ENCODE peak calls at places on chromosomes 6 and 20, in ten cellular contexts. One of them, this sample, is unnamed.

GRCh38 chr6:143810745-143811144 is 32.4 kb upstream of the LTV1 start:
- DNase-seq in right lobe of liver: no peak
- DNase-seq in esophagus muscularis mucosa: no peak
- DNase-seq in CD8-positive, alpha-beta T cell: no peak
- DNase-seq in mucosa of descending colon: no peak
- DNase-seq in lung: no peak
- DNase-seq in GM23338: no peak
- DNase-seq in skeletal muscle cell: no peak
- DNase-seq in A673: no peak
- DNase-seq in left ventricle myocardium inferior: no peak
- DNase-seq in this sample: no peak

GRCh38 chr6:68443704-68444103 is 191.4 kb upstream of the ADGRB3 start:
- DNase-seq in right lobe of liver: no peak
- DNase-seq in esophagus muscularis mucosa: no peak
- DNase-seq in CD8-positive, alpha-beta T cell: no peak
- DNase-seq in mucosa of descending colon: no peak
- DNase-seq in lung: no peak
- DNase-seq in GM23338: peak; percentile 11
- DNase-seq in skeletal muscle cell: no peak
- DNase-seq in A673: no peak
- DNase-seq in left ventricle myocardium inferior: no peak
- DNase-seq in this sample: no peak

GRCh38 chr6:15535495-15536200 is 127.2 kb downstream of the DTNBP1 start:
- DNase-seq in right lobe of liver: no peak
- DNase-seq in esophagus muscularis mucosa: peak; percentile 14
- DNase-seq in CD8-positive, alpha-beta T cell: no peak
- DNase-seq in mucosa of descending colon: no peak
- DNase-seq in lung: peak; percentile 9
- DNase-seq in GM23338: no peak
- DNase-seq in skeletal muscle cell: no peak
- DNase-seq in A673: no peak
- DNase-seq in left ventricle myocardium inferior: no peak
- DNase-seq in this sample: no peak

GRCh38 chr6:163415620-163416379 is 1.3 kb downstream of the QKI start:
- DNase-seq in right lobe of liver: peak; percentile 68
- DNase-seq in esophagus muscularis mucosa: no peak
- DNase-seq in CD8-positive, alpha-beta T cell: peak; percentile 17
- DNase-seq in mucosa of descending colon: peak; percentile 29
- DNase-seq in lung: peak; percentile 51
- DNase-seq in GM23338: peak; percentile 66
- DNase-seq in skeletal muscle cell: no peak
- DNase-seq in A673: peak; percentile 66
- DNase-seq in left ventricle myocardium inferior: peak; percentile 58
- DNase-seq in this sample: no peak

GRCh38 chr6:91276315-91276714 is 689.4 kb upstream of the MAP3K7 start:
- DNase-seq in right lobe of liver: no peak
- DNase-seq in esophagus muscularis mucosa: no peak
- DNase-seq in CD8-positive, alpha-beta T cell: no peak
- DNase-seq in mucosa of descending colon: no peak
- DNase-seq in lung: no peak
- DNase-seq in GM23338: peak; percentile 82
- DNase-seq in skeletal muscle cell: no peak
- DNase-seq in A673: peak; percentile 71
- DNase-seq in left ventricle myocardium inferior: no peak
- DNase-seq in this sample: no peak

GRCh38 chr20:37927410-37928048 is 24.6 kb downstream of the VSTM2L start:
- DNase-seq in right lobe of liver: no peak
- DNase-seq in esophagus muscularis mucosa: no peak
- DNase-seq in CD8-positive, alpha-beta T cell: no peak
- DNase-seq in mucosa of descending colon: no peak
- DNase-seq in lung: no peak
- DNase-seq in GM23338: no peak
- DNase-seq in skeletal muscle cell: no peak
- DNase-seq in A673: no peak
- DNase-seq in left ventricle myocardium inferior: no peak
- DNase-seq in this sample: no peak

GRCh38 chr20:20680991-20681508 is 31.4 kb downstream of the RALGAPA2 start:
- DNase-seq in right lobe of liver: no peak
- DNase-seq in esophagus muscularis mucosa: no peak
- DNase-seq in CD8-positive, alpha-beta T cell: no peak
- DNase-seq in mucosa of descending colon: no peak
- DNase-seq in lung: peak; percentile 33
- DNase-seq in GM23338: no peak
- DNase-seq in skeletal muscle cell: no peak
- DNase-seq in A673: no peak
- DNase-seq in left ventricle myocardium inferior: no peak
- DNase-seq in this sample: no peak

GRCh38 chr6:161101517-161101916 is 109.9 kb downstream of the MAP3K4 start:
- DNase-seq in right lobe of liver: no peak
- DNase-seq in esophagus muscularis mucosa: no peak
- DNase-seq in CD8-positive, alpha-beta T cell: no peak
- DNase-seq in mucosa of descending colon: no peak
- DNase-seq in lung: no peak
- DNase-seq in GM23338: peak; percentile 31
- DNase-seq in skeletal muscle cell: no peak
- DNase-seq in A673: peak; percentile 24
- DNase-seq in left ventricle myocardium inferior: no peak
- DNase-seq in this sample: no peak

GRCh38 chr20:51697119-51697826 is 70.9 kb downstream of the ATP9A start:
- DNase-seq in right lobe of liver: no peak
- DNase-seq in esophagus muscularis mucosa: no peak
- DNase-seq in CD8-positive, alpha-beta T cell: no peak
- DNase-seq in mucosa of descending colon: no peak
- DNase-seq in lung: no peak
- DNase-seq in GM23338: no peak
- DNase-seq in skeletal muscle cell: no peak
- DNase-seq in A673: no peak
- DNase-seq in left ventricle myocardium inferior: no peak
- DNase-seq in this sample: no peak

GRCh38 chr20:51692806-51693400 is 75.3 kb downstream of the ATP9A start:
- DNase-seq in right lobe of liver: no peak
- DNase-seq in esophagus muscularis mucosa: no peak
- DNase-seq in CD8-positive, alpha-beta T cell: no peak
- DNase-seq in mucosa of descending colon: no peak
- DNase-seq in lung: no peak
- DNase-seq in GM23338: no peak
- DNase-seq in skeletal muscle cell: no peak
- DNase-seq in A673: no peak
- DNase-seq in left ventricle myocardium inferior: no peak
- DNase-seq in this sample: no peak

GRCh38 chr20:51698252-51698651 is 69.9 kb downstream of the ATP9A start:
- DNase-seq in right lobe of liver: no peak
- DNase-seq in esophagus muscularis mucosa: no peak
- DNase-seq in CD8-positive, alpha-beta T cell: no peak
- DNase-seq in mucosa of descending colon: no peak
- DNase-seq in lung: no peak
- DNase-seq in GM23338: no peak
- DNase-seq in skeletal muscle cell: no peak
- DNase-seq in A673: no peak
- DNase-seq in left ventricle myocardium inferior: no peak
- DNase-seq in this sample: no peak

GRCh38 chr20:51695574-51696303 is 72.5 kb downstream of the ATP9A start:
- DNase-seq in right lobe of liver: no peak
- DNase-seq in esophagus muscularis mucosa: no peak
- DNase-seq in CD8-positive, alpha-beta T cell: no peak
- DNase-seq in mucosa of descending colon: peak; percentile 36
- DNase-seq in lung: no peak
- DNase-seq in GM23338: no peak
- DNase-seq in skeletal muscle cell: peak; percentile 50
- DNase-seq in A673: peak; percentile 70
- DNase-seq in left ventricle myocardium inferior: no peak
- DNase-seq in this sample: peak; percentile 59

GRCh38 chr20:51696304-51697118 is 71.7 kb downstream of the ATP9A start:
- DNase-seq in right lobe of liver: no peak
- DNase-seq in esophagus muscularis mucosa: no peak
- DNase-seq in CD8-positive, alpha-beta T cell: no peak
- DNase-seq in mucosa of descending colon: no peak
- DNase-seq in lung: no peak
- DNase-seq in GM23338: no peak
- DNase-seq in skeletal muscle cell: no peak
- DNase-seq in A673: peak; percentile 89
- DNase-seq in left ventricle myocardium inferior: no peak
- DNase-seq in this sample: no peak
- H3K4me3 ChIP-seq in right lobe of liver: no peak overlapping the region
- H3K4me3 ChIP-seq in esophagus muscularis mucosa: no peak overlapping the region
- H3K4me3 ChIP-seq in CD8-positive, alpha-beta T cell: no peak overlapping the region
- H3K4me3 ChIP-seq in mucosa of descending colon: no peak overlapping the region
- H3K4me3 ChIP-seq in lung: no peak overlapping the region
- H3K4me3 ChIP-seq in GM23338: no peak overlapping the region
- H3K4me3 ChIP-seq in skeletal muscle cell: peak overlapping the region; percentile 20
- H3K4me3 ChIP-seq in A673: peak overlapping the region; percentile 40
- H3K4me3 ChIP-seq in left ventricle myocardium inferior: no peak overlapping the region
- H3K4me3 ChIP-seq in this sample: no peak overlapping the region

GRCh38 chr6:89351632-89352328 is 742 bp downstream of the UBE2J1 start:
- DNase-seq in right lobe of liver: no peak
- DNase-seq in esophagus muscularis mucosa: no peak
- DNase-seq in CD8-positive, alpha-beta T cell: no peak
- DNase-seq in mucosa of descending colon: no peak
- DNase-seq in lung: no peak
- DNase-seq in GM23338: peak; percentile 53
- DNase-seq in skeletal muscle cell: no peak
- DNase-seq in A673: peak; percentile 20
- DNase-seq in left ventricle myocardium inferior: no peak
- DNase-seq in this sample: no peak

GRCh38 chr6:89352329-89353117 is at the start of gene UBE2J1:
- DNase-seq in right lobe of liver: peak; percentile 98
- DNase-seq in esophagus muscularis mucosa: peak; percentile 96
- DNase-seq in CD8-positive, alpha-beta T cell: peak; percentile 71
- DNase-seq in mucosa of descending colon: peak; percentile 95
- DNase-seq in lung: peak; percentile 96
- DNase-seq in GM23338: peak; percentile 85
- DNase-seq in skeletal muscle cell: peak; percentile 89
- DNase-seq in A673: peak; percentile 71
- DNase-seq in left ventricle myocardium inferior: peak; percentile 96
- DNase-seq in this sample: peak; percentile 77

GRCh38 chr6:89355511-89356185 is 3.1 kb upstream of the UBE2J1 start:
- DNase-seq in right lobe of liver: no peak
- DNase-seq in esophagus muscularis mucosa: no peak
- DNase-seq in CD8-positive, alpha-beta T cell: no peak
- DNase-seq in mucosa of descending colon: no peak
- DNase-seq in lung: no peak
- DNase-seq in GM23338: no peak
- DNase-seq in skeletal muscle cell: no peak
- DNase-seq in A673: no peak
- DNase-seq in left ventricle myocardium inferior: no peak
- DNase-seq in this sample: no peak

GRCh38 chr6:89353118-89353556 is 615 bp upstream of the UBE2J1 start:
- DNase-seq in right lobe of liver: no peak
- DNase-seq in esophagus muscularis mucosa: no peak
- DNase-seq in CD8-positive, alpha-beta T cell: no peak
- DNase-seq in mucosa of descending colon: no peak
- DNase-seq in lung: no peak
- DNase-seq in GM23338: no peak
- DNase-seq in skeletal muscle cell: no peak
- DNase-seq in A673: no peak
- DNase-seq in left ventricle myocardium inferior: peak; percentile 19
- DNase-seq in this sample: no peak

DNA sequence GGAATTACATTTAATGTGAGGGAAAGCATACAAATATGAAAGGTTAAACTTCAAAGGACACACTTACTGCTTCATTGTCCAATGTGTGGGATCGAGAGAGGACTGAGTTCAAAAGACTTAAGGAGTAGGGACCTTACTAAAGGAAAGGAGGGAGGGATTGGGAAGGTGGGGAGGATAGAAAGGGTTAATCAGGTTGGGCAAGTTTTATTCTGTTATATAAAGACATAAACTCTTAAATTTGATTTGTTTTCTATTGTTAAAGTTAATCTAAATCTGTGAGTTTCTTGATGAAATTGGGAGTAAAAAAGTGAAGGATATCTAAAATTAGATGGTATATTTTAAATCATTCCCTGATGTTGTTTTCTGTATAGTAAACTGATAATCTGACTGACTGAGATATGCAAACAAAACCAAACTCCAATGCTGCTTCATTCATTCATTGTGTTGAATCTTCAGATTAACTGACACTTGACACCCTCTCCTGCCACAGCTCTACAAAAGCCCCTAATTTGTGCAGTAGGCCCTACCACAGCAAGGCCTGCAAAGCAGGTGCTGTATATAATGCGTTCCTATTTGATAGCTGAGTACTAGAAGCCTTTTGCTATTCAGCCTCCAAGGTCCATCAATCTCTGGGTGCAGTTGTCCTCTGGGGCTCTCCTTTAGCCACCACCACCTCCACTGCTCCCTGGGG is 1.3 kb upstream of the UBE2J1 start:
- DNase-seq in right lobe of liver: no peak
- DNase-seq in esophagus muscularis mucosa: no peak
- DNase-seq in CD8-positive, alpha-beta T cell: no peak
- DNase-seq in mucosa of descending colon: no peak
- DNase-seq in lung: no peak
- DNase-seq in GM23338: no peak
- DNase-seq in skeletal muscle cell: no peak
- DNase-seq in A673: peak; percentile 36
- DNase-seq in left ventricle myocardium inferior: no peak
- DNase-seq in this sample: no peak
- H3K4me3 ChIP-seq in right lobe of liver: no peak overlapping the region
- H3K4me3 ChIP-seq in esophagus muscularis mucosa: no peak overlapping the region
- H3K4me3 ChIP-seq in CD8-positive, alpha-beta T cell: peak overlapping the region; percentile 58
- H3K4me3 ChIP-seq in mucosa of descending colon: no peak overlapping the region
- H3K4me3 ChIP-seq in lung: no peak overlapping the region
- H3K4me3 ChIP-seq in GM23338: no peak overlapping the region
- H3K4me3 ChIP-seq in skeletal muscle cell: no peak overlapping the region
- H3K4me3 ChIP-seq in A673: no peak overlapping the region
- H3K4me3 ChIP-seq in left ventricle myocardium inferior: peak overlapping the region; percentile 96
- H3K4me3 ChIP-seq in this sample: no peak overlapping the region

DNA sequence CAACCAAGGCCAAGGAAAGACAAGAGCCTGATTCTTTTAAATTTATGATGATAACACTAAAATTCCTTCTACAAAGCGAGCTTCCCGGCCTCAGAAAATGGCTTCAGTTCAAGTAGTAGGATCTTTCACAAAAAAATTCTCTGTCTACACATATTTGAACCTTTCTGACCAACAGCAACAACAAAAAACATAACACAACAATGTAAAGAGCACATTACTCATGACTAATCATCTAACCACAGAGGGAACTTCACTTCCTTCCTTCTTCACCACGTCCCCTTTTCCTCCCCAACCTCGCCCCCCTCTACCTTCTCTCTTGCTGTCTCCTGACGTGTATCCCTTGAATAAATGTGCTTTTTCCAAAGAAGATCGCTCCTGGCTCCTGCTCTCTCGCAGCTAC is 228.2 kb downstream of the MYLK4 start:
- DNase-seq in right lobe of liver: no peak
- DNase-seq in esophagus muscularis mucosa: no peak
- DNase-seq in CD8-positive, alpha-beta T cell: no peak
- DNase-seq in mucosa of descending colon: no peak
- DNase-seq in lung: no peak
- DNase-seq in GM23338: no peak
- DNase-seq in skeletal muscle cell: no peak
- DNase-seq in A673: no peak
- DNase-seq in left ventricle myocardium inferior: no peak
- DNase-seq in this sample: no peak
- H3K4me3 ChIP-seq in right lobe of liver: no peak overlapping the region
- H3K4me3 ChIP-seq in esophagus muscularis mucosa: no peak overlapping the region
- H3K4me3 ChIP-seq in CD8-positive, alpha-beta T cell: no peak overlapping the region
- H3K4me3 ChIP-seq in mucosa of descending colon: no peak overlapping the region
- H3K4me3 ChIP-seq in lung: no peak overlapping the region
- H3K4me3 ChIP-seq in GM23338: no peak overlapping the region
- H3K4me3 ChIP-seq in skeletal muscle cell: no peak overlapping the region
- H3K4me3 ChIP-seq in A673: no peak overlapping the region
- H3K4me3 ChIP-seq in left ventricle myocardium inferior: no peak overlapping the region
- H3K4me3 ChIP-seq in this sample: no peak overlapping the region

GRCh38 chr20:17630151-17630805 is 51.8 kb downstream of the RRBP1 start:
- DNase-seq in right lobe of liver: peak; percentile 32
- DNase-seq in esophagus muscularis mucosa: no peak
- DNase-seq in CD8-positive, alpha-beta T cell: no peak
- DNase-seq in mucosa of descending colon: no peak
- DNase-seq in lung: no peak
- DNase-seq in GM23338: no peak
- DNase-seq in skeletal muscle cell: no peak
- DNase-seq in A673: no peak
- DNase-seq in left ventricle myocardium inferior: no peak
- DNase-seq in this sample: no peak

GRCh38 chr20:17629678-17630089 is 52.4 kb downstream of the RRBP1 start:
- DNase-seq in right lobe of liver: peak; percentile 52
- DNase-seq in esophagus muscularis mucosa: no peak
- DNase-seq in CD8-positive, alpha-beta T cell: no peak
- DNase-seq in mucosa of descending colon: no peak
- DNase-seq in lung: no peak
- DNase-seq in GM23338: no peak
- DNase-seq in skeletal muscle cell: no peak
- DNase-seq in A673: no peak
- DNase-seq in left ventricle myocardium inferior: no peak
- DNase-seq in this sample: no peak

GRCh38 chr20:17629025-17629424 is 53.0 kb downstream of the RRBP1 start:
- DNase-seq in right lobe of liver: peak; percentile 34
- DNase-seq in esophagus muscularis mucosa: no peak
- DNase-seq in CD8-positive, alpha-beta T cell: no peak
- DNase-seq in mucosa of descending colon: no peak
- DNase-seq in lung: no peak
- DNase-seq in GM23338: no peak
- DNase-seq in skeletal muscle cell: no peak
- DNase-seq in A673: no peak
- DNase-seq in left ventricle myocardium inferior: no peak
- DNase-seq in this sample: no peak

GRCh38 chr20:17631576-17632319 is 50.3 kb downstream of the RRBP1 start:
- DNase-seq in right lobe of liver: peak; percentile 31
- DNase-seq in esophagus muscularis mucosa: no peak
- DNase-seq in CD8-positive, alpha-beta T cell: no peak
- DNase-seq in mucosa of descending colon: no peak
- DNase-seq in lung: no peak
- DNase-seq in GM23338: no peak
- DNase-seq in skeletal muscle cell: no peak
- DNase-seq in A673: no peak
- DNase-seq in left ventricle myocardium inferior: no peak
- DNase-seq in this sample: no peak

GRCh38 chr20:17630806-17631195 is 51.2 kb downstream of the RRBP1 start:
- DNase-seq in right lobe of liver: peak; percentile 15
- DNase-seq in esophagus muscularis mucosa: no peak
- DNase-seq in CD8-positive, alpha-beta T cell: no peak
- DNase-seq in mucosa of descending colon: no peak
- DNase-seq in lung: no peak
- DNase-seq in GM23338: no peak
- DNase-seq in skeletal muscle cell: no peak
- DNase-seq in A673: no peak
- DNase-seq in left ventricle myocardium inferior: no peak
- DNase-seq in this sample: no peak
- H3K4me3 ChIP-seq in right lobe of liver: no peak overlapping the region
- H3K4me3 ChIP-seq in esophagus muscularis mucosa: no peak overlapping the region
- H3K4me3 ChIP-seq in CD8-positive, alpha-beta T cell: no peak overlapping the region
- H3K4me3 ChIP-seq in mucosa of descending colon: no peak overlapping the region
- H3K4me3 ChIP-seq in lung: no peak overlapping the region
- H3K4me3 ChIP-seq in GM23338: no peak overlapping the region
- H3K4me3 ChIP-seq in skeletal muscle cell: no peak overlapping the region
- H3K4me3 ChIP-seq in A673: no peak overlapping the region
- H3K4me3 ChIP-seq in left ventricle myocardium inferior: no peak overlapping the region
- H3K4me3 ChIP-seq in this sample: no peak overlapping the region

This sample was measured in AG04450.